ENCODE peak calls at places on chromosomes 16 and 17, in six cellular contexts. F is body of pancreas, N is Caco-2, C is transverse colon, D is breast epithelium, I is thoracic aorta. J is an unnamed sample.

GRCh38 chr16:23434380-23434779 is 18.6 kb downstream of the COG7 start:
- DNase-seq in D (no peak), C (no peak), N (peak; percentile 60), F (peak; percentile 39), I (no peak), J (no peak)

GRCh38 chr17:61251939-61252865 is 147.4 kb upstream of the TBX2 start:
- DNase-seq in N (no peak), C (peak; percentile 84), D (peak; percentile 59), F (peak; percentile 90), I (peak; percentile 87), J (peak; percentile 94)

GRCh38 chr17:62637809-62638208 is 10.3 kb downstream of the MRC2 start:
- DNase-seq in C (no peak), D (no peak), I (no peak), N (no peak), F (no peak), J (peak; percentile 44)

GRCh38 chr16:89909777-89910716 is 8.6 kb upstream of the MC1R start:
- DNase-seq in C (peak; percentile 79), N (peak; percentile 80), I (no peak), D (peak; percentile 69), F (peak; percentile 64), J (peak; percentile 87)

GRCh38 chr17:46154151-46154816 is 38.9 kb downstream of the KANSL1 start:
- DNase-seq in D (no peak), C (no peak), I (no peak), F (no peak), N (no peak), J (no peak)

GRCh38 chr16:79175286-79176057 is 425.1 kb downstream of the MAF start:
- DNase-seq in I (no peak), D (no peak), N (no peak), C (no peak), F (no peak), J (no peak)

GRCh38 chr17:69884361-69884760 is 190.7 kb upstream of the KCNJ16 start:
- DNase-seq in I (no peak), C (no peak), D (no peak), N (no peak), F (no peak), J (no peak)

GRCh38 chr17:66889480-66890230 is 54.7 kb downstream of the CACNG5 start:
- DNase-seq in I (no peak), N (no peak), D (no peak), F (no peak), C (no peak), J (no peak)

GRCh38 chr16:68366062-68366461 is 55.2 kb downstream of the PRMT7 start:
- DNase-seq in I (no peak), N (no peak), D (no peak), C (no peak), F (no peak), J (no peak)

GRCh38 chr16:68367891-68368601 is 57.2 kb downstream of the PRMT7 start:
- DNase-seq in N (no peak), C (no peak), D (no peak), I (no peak), F (no peak), J (no peak)

GRCh38 chr16:68368602-68368944 is 57.8 kb downstream of the PRMT7 start:
- DNase-seq in C (no peak), F (no peak), N (no peak), I (no peak), D (no peak), J (no peak)

GRCh38 chr16:68367440-68367839 is 56.6 kb downstream of the PRMT7 start:
- DNase-seq in D (no peak), I (no peak), N (no peak), C (no peak), F (no peak), J (no peak)

DNA sequence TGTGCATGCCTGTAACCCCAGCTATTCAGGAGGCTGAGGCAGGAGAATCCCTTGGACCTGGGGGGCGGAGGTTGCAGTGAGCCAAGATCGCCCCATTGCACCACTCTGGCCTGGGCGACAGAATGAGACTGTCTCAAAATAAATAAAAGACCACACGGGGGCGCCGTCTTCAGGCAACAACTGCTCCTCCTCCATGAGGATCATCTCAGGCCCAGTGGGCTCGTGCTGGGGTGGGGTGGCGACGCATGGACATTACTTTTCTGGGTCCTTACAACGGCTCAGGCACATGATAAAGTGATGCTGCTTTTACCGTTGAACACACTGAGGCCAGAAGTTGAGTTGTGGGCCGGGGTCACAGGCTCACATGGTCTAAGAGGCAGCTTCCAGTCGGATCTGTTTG is 56.2 kb downstream of the PRMT7 start:
- DNase-seq in D (no peak), N (peak; percentile 73), C (peak; percentile 56), F (peak; percentile 33), I (no peak), J (no peak)
- H3K4me1 ChIP-seq in D (no peaks in the 10 kb centered on the region), N (no peaks in the 10 kb centered on the region), C (no peaks in the 10 kb centered on the region), F (no peaks in the 10 kb centered on the region), I (no peaks in the 10 kb centered on the region), J (peaks cover 8% of the 10 kb centered on the region)

DNA sequence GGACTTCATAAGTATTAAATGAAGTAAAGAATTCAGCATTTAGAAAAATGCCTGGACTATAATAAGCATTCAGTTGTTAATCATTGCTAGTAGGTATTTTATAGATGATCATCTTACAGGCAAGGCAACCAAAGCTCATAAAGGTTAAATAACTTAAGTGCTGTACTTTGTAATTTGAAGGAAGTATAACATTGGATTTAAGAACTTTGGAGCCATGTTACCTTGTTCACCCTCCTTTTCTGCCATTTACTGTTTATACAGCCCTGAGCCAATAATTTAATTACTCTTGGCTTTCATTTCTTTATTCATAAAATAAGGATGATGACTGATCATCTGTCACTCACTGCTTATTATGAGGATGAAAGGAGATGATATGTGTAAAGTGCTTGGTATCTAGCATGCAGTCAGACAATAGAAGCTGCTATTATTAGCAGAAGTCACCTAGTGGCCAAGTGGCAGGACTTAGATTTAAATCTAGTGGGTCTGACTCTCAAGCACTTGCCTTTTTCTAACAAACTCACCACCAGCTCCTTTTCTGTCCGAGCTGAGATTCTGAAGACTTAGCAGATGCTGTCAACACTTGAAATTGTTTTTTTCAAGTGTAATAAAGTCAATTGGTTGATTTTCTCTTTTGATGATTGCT is 18.2 kb upstream of the DDX52 start:
- DNase-seq in D (no peak), C (no peak), F (no peak), N (no peak), I (no peak), J (no peak)
- TF ChIP-seq CTCF in D (no peak), C (no peak), F (no peak), N (no peak), I (no peak), J (no peak)

DNA sequence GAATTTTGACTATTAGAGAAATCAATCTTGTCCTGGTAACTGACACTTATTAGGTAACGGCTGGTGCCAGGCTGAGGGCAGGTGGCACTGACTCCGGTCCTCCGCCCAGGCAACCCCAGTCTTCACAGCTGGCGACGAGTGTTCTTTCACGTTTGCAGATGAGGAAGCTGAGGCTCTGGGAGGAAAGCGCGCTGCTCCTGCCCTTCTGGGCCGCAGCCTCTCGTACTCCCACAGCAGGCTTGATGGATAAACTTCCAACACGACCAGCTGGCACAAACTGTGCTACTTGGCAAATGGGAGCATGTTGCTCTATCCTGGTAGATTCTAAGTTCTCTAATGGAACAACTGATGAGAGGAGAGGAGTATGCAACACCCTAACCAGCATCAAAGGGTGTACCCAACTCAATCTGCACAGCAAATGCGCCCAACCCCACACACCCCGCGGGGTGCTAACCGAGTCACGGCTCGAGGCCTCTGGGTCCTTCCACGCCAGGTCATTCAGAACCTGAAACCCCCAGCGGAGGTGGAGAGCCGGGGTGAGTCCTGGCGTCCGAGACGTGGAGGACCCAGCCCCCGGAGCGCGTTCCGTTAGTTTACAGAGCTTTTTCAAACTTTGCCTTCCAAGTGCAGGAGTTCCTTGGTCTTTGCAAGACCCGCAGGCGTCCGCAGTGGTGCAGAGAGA is 477 bp upstream of the SLC47A1 start:
- DNase-seq in N (no peak), I (no peak), C (no peak), D (no peak), F (no peak), J (peak; percentile 56)
- H3K4me3 ChIP-seq in N (peak overlapping the region; percentile 15), I (peak overlapping the region; percentile 77), C (peak overlapping the region; percentile 34), D (peak overlapping the region; percentile 51), F (no peak overlapping the region), J (peak overlapping the region; percentile 62)

DNA sequence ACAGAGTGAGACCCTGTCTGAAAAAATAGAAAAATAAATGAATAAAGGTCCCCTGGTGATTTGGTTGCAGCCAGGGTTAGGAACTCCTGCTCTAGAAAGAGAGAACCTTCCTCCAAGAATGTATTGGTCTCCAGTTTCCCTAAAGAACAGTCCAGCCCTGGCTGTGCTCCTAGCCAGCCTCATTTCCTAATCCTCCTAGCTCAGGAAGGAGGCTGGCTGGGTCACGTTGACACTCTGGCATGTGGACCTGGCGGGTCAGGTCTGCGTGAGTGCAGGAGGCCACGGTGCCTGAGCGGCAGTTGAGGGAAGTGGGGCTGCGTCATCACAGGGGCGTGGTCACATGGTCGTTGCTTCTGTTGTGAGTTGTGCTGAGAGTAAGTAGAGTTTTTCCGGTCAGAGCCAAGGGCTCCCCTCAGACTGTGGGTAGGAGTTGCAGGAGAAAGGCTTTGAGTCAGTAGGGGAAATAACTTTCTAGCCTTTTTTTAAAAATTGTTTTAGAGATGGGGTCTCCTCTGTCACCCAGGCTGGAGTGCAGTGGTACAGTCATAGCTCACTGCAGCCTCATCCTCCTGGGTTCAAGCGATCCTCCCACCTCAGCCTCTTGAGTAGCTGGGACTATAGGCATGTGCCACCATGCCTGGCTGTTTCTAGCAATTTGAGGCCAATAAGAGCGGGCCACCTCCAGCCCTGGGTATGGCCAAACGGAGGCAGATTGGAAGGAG is 194.0 kb upstream of the CIBAR2 start:
- DNase-seq in I (peak; percentile 75), N (peak; percentile 82), D (peak; percentile 90), F (peak; percentile 89), C (peak; percentile 87), J (peak; percentile 97)
- H3K4me1 ChIP-seq in I (peaks cover 11% of the 10 kb centered on the region), N (peaks cover 37% of the 10 kb centered on the region), D (no peaks in the 10 kb centered on the region), F (peaks cover 42% of the 10 kb centered on the region), C (peaks cover 7% of the 10 kb centered on the region), J (peaks cover 31% of the 10 kb centered on the region)

DNA sequence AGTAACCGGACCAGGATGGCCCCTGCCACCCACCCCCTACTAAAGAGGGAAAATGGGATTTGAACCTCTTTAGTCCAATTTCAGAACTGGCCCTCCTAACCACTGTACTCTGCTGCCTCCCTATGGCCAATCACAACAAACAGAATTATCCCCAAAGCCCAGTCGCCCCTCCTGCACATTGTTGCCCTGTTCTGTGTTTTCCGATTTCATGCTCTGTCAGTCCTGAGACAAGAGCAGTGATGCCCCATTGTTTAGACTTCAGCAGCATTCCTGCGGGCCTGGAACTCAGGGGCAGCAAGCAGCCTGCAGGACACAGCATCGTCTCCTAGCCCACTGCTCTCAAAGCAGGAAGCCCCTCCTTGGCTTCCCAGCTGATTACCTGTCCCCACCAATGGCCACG is 20.5 kb upstream of the KLHL11 start:
- DNase-seq in I (no peak), N (peak; percentile 37), C (no peak), D (no peak), F (no peak), J (no peak)
- TF ChIP-seq CTCF in I (no peak), N (peak; percentile 35), C (no peak), D (no peak), F (peak; percentile 5), J (peak; percentile 22)

GRCh38 chr17:76446449-76447231 is 6.3 kb downstream of the UBE2O start:
- DNase-seq in I (no peak), C (no peak), F (peak; percentile 37), D (no peak), N (peak; percentile 43), J (no peak)
- H3K4me3 ChIP-seq in I (no peak overlapping the region), C (no peak overlapping the region), F (no peak overlapping the region), D (no peak overlapping the region), N (no peak overlapping the region), J (no peak overlapping the region)

GRCh38 chr17:48575673-48576478 is 2.3 kb downstream of the HOXB4 start:
- DNase-seq in I (no peak), C (no peak), F (no peak), N (no peak), D (no peak), J (no peak)
- H3K4me1 ChIP-seq in I (peaks cover 32% of the 10 kb centered on the region), C (peaks cover 36% of the 10 kb centered on the region), F (peaks cover 9% of the 10 kb centered on the region), N (peaks cover 30% of the 10 kb centered on the region), D (peaks cover 7% of the 10 kb centered on the region), J (peaks cover 7% of the 10 kb centered on the region)